ENCODE peak calls at places on chromosomes 2 and 18, in five cellular contexts. One of them, this sample, is unnamed.

GRCh38 chr18:46422552-46423055 is 234.4 kb downstream of the LOXHD1 start:
- DNase-seq in dorsolateral prefrontal cortex: no peak
- DNase-seq in omental fat pad: no peak
- DNase-seq in astrocyte of the spinal cord: no peak
- DNase-seq in endothelial cell of umbilical vein: no peak
- DNase-seq in this sample: peak; percentile 51

GRCh38 chr2:12107849-12108420 is 361.5 kb downstream of the LPIN1 start:
- DNase-seq in dorsolateral prefrontal cortex: no peak
- DNase-seq in omental fat pad: no peak
- DNase-seq in astrocyte of the spinal cord: peak; percentile 33
- DNase-seq in endothelial cell of umbilical vein: no peak
- DNase-seq in this sample: no peak

GRCh38 chr2:73862987-73863386 is 29.8 kb upstream of the ACTG2 start:
- DNase-seq in dorsolateral prefrontal cortex: no peak
- DNase-seq in omental fat pad: no peak
- DNase-seq in astrocyte of the spinal cord: no peak
- DNase-seq in endothelial cell of umbilical vein: no peak
- DNase-seq in this sample: no peak

GRCh38 chr2:38615237-38615636 is 12.5 kb upstream of the HNRNPLL start:
- DNase-seq in dorsolateral prefrontal cortex: no peak
- DNase-seq in omental fat pad: no peak
- DNase-seq in astrocyte of the spinal cord: no peak
- DNase-seq in endothelial cell of umbilical vein: no peak
- DNase-seq in this sample: no peak

GRCh38 chr18:36539674-36540073 is 242.2 kb downstream of the FHOD3 start:
- DNase-seq in dorsolateral prefrontal cortex: no peak
- DNase-seq in omental fat pad: no peak
- DNase-seq in astrocyte of the spinal cord: no peak
- DNase-seq in endothelial cell of umbilical vein: no peak
- DNase-seq in this sample: no peak

GRCh38 chr2:3172265-3172935 is 205.2 kb downstream of the EIPR1 start:
- DNase-seq in dorsolateral prefrontal cortex: no peak
- DNase-seq in omental fat pad: no peak
- DNase-seq in astrocyte of the spinal cord: no peak
- DNase-seq in endothelial cell of umbilical vein: no peak
- DNase-seq in this sample: no peak

GRCh38 chr2:24015562-24016375 is 5.9 kb downstream of the MFSD2B start:
- DNase-seq in dorsolateral prefrontal cortex: no peak
- DNase-seq in omental fat pad: no peak
- DNase-seq in astrocyte of the spinal cord: peak; percentile 64
- DNase-seq in endothelial cell of umbilical vein: peak; percentile 81
- DNase-seq in this sample: no peak

GRCh38 chr2:3751832-3752231 is 48.5 kb downstream of the DCDC2C start:
- DNase-seq in dorsolateral prefrontal cortex: no peak
- DNase-seq in omental fat pad: no peak
- DNase-seq in astrocyte of the spinal cord: no peak
- DNase-seq in endothelial cell of umbilical vein: no peak
- DNase-seq in this sample: no peak

GRCh38 chr2:231280861-231281260 is 82.4 kb downstream of the ARMC9 start:
- DNase-seq in dorsolateral prefrontal cortex: no peak
- DNase-seq in omental fat pad: no peak
- DNase-seq in astrocyte of the spinal cord: no peak
- DNase-seq in endothelial cell of umbilical vein: no peak
- DNase-seq in this sample: no peak

GRCh38 chr2:23720705-23721453 is 206.0 kb downstream of the ATAD2B start:
- DNase-seq in dorsolateral prefrontal cortex: no peak
- DNase-seq in omental fat pad: no peak
- DNase-seq in astrocyte of the spinal cord: no peak
- DNase-seq in endothelial cell of umbilical vein: no peak
- DNase-seq in this sample: no peak

GRCh38 chr18:58098706-58099105 is 54.7 kb downstream of the NEDD4L start:
- DNase-seq in dorsolateral prefrontal cortex: no peak
- DNase-seq in omental fat pad: no peak
- DNase-seq in astrocyte of the spinal cord: no peak
- DNase-seq in endothelial cell of umbilical vein: no peak
- DNase-seq in this sample: no peak

GRCh38 chr2:119940856-119941255 is 72.0 kb upstream of the EPB41L5 start:
- DNase-seq in dorsolateral prefrontal cortex: no peak
- DNase-seq in omental fat pad: no peak
- DNase-seq in astrocyte of the spinal cord: no peak
- DNase-seq in endothelial cell of umbilical vein: no peak
- DNase-seq in this sample: no peak

GRCh38 chr2:1605659-1606400 is 138.5 kb downstream of the PXDN start:
- DNase-seq in dorsolateral prefrontal cortex: no peak
- DNase-seq in omental fat pad: no peak
- DNase-seq in astrocyte of the spinal cord: peak; percentile 48
- DNase-seq in endothelial cell of umbilical vein: peak; percentile 57
- DNase-seq in this sample: no peak

GRCh38 chr2:141021109-141021508 is 1109.7 kb downstream of the LRP1B start:
- DNase-seq in dorsolateral prefrontal cortex: no peak
- DNase-seq in omental fat pad: no peak
- DNase-seq in astrocyte of the spinal cord: peak; percentile 86
- DNase-seq in endothelial cell of umbilical vein: peak; percentile 88
- DNase-seq in this sample: no peak

GRCh38 chr2:140990416-140990815 is 1140.4 kb downstream of the LRP1B start:
- DNase-seq in dorsolateral prefrontal cortex: no peak
- DNase-seq in omental fat pad: no peak
- DNase-seq in astrocyte of the spinal cord: peak; percentile 94
- DNase-seq in endothelial cell of umbilical vein: no peak
- DNase-seq in this sample: no peak

GRCh38 chr2:28366496-28367282 is 26.0 kb upstream of the FOSL2 start:
- DNase-seq in dorsolateral prefrontal cortex: no peak
- DNase-seq in omental fat pad: no peak
- DNase-seq in astrocyte of the spinal cord: no peak
- DNase-seq in endothelial cell of umbilical vein: peak; percentile 53
- DNase-seq in this sample: no peak

GRCh38 chr2:240913810-240914644 is 7.9 kb downstream of the CROCC2 start:
- DNase-seq in dorsolateral prefrontal cortex: no peak
- DNase-seq in omental fat pad: peak; percentile 76
- DNase-seq in astrocyte of the spinal cord: peak; percentile 78
- DNase-seq in endothelial cell of umbilical vein: peak; percentile 78
- DNase-seq in this sample: peak; percentile 81

GRCh38 chr18:23524213-23524707 is 20.9 kb downstream of the RMC1 start:
- DNase-seq in dorsolateral prefrontal cortex: no peak
- DNase-seq in omental fat pad: no peak
- DNase-seq in astrocyte of the spinal cord: no peak
- DNase-seq in endothelial cell of umbilical vein: no peak
- DNase-seq in this sample: no peak

GRCh38 chr2:232573042-232573441 is 22.6 kb downstream of the EIF4E2 start:
- DNase-seq in dorsolateral prefrontal cortex: no peak
- DNase-seq in omental fat pad: no peak
- DNase-seq in astrocyte of the spinal cord: no peak
- DNase-seq in endothelial cell of umbilical vein: no peak
- DNase-seq in this sample: no peak

GRCh38 chr18:8536226-8536625 is 73.0 kb upstream of the RAB12 start:
- DNase-seq in dorsolateral prefrontal cortex: no peak
- DNase-seq in omental fat pad: no peak
- DNase-seq in astrocyte of the spinal cord: no peak
- DNase-seq in endothelial cell of umbilical vein: no peak
- DNase-seq in this sample: no peak

GRCh38 chr2:113754989-113755689 is 1.3 kb downstream of the SLC35F5 start:
- DNase-seq in dorsolateral prefrontal cortex: no peak
- DNase-seq in omental fat pad: no peak
- DNase-seq in astrocyte of the spinal cord: peak; percentile 5
- DNase-seq in endothelial cell of umbilical vein: peak; percentile 34
- DNase-seq in this sample: no peak

GRCh38 chr2:237872178-237872887 is 12.9 kb downstream of the RAMP1 start:
- DNase-seq in dorsolateral prefrontal cortex: no peak
- DNase-seq in omental fat pad: no peak
- DNase-seq in astrocyte of the spinal cord: no peak
- DNase-seq in endothelial cell of umbilical vein: no peak
- DNase-seq in this sample: peak; percentile 59

GRCh38 chr18:22165603-22166069 is 3.8 kb upstream of the GATA6 start:
- DNase-seq in dorsolateral prefrontal cortex: no peak
- DNase-seq in omental fat pad: no peak
- DNase-seq in astrocyte of the spinal cord: no peak
- DNase-seq in endothelial cell of umbilical vein: no peak
- DNase-seq in this sample: no peak
- TF ChIP-seq CTCF in dorsolateral prefrontal cortex: no peak
- TF ChIP-seq CTCF in omental fat pad: no peak
- TF ChIP-seq CTCF in astrocyte of the spinal cord: no peak
- TF ChIP-seq CTCF in endothelial cell of umbilical vein: no peak
- TF ChIP-seq CTCF in this sample: no peak

GRCh38 chr18:53909668-53910067 is 314.8 kb downstream of the MBD2 start:
- DNase-seq in dorsolateral prefrontal cortex: no peak
- DNase-seq in omental fat pad: no peak
- DNase-seq in astrocyte of the spinal cord: peak; percentile 39
- DNase-seq in endothelial cell of umbilical vein: no peak
- DNase-seq in this sample: no peak
- TF ChIP-seq CTCF in dorsolateral prefrontal cortex: peak; percentile 24
- TF ChIP-seq CTCF in omental fat pad: no peak
- TF ChIP-seq CTCF in astrocyte of the spinal cord: peak; percentile 58
- TF ChIP-seq CTCF in endothelial cell of umbilical vein: no peak
- TF ChIP-seq CTCF in this sample: no peak

DNA sequence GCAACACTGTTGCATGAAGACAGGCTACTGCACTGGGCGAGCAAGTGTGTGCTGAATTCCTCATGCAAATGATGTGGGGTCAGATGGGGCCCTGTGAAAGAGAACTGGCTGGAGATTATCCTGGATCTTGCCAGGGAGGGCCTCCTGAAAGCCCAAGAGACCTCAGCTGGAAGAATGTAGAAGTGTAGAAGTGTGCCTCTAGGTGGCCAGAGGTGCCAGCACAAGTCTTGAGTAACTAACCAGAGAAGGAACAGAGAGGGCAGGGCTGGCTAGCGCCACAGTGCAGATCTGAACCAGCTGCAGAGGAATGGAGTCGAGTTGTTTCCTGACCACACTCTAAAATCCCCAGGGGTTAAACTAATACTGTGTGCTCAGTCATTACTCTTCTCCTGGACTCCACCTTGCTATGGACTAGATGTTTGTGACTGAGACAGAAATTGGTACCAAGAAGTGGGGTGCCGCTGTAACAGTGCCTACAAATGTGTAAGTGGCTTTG is 399.3 kb downstream of the LRATD1 start:
- DNase-seq in dorsolateral prefrontal cortex: no peak
- DNase-seq in omental fat pad: no peak
- DNase-seq in astrocyte of the spinal cord: no peak
- DNase-seq in endothelial cell of umbilical vein: no peak
- DNase-seq in this sample: no peak
- TF ChIP-seq CTCF in dorsolateral prefrontal cortex: no peak
- TF ChIP-seq CTCF in omental fat pad: no peak
- TF ChIP-seq CTCF in astrocyte of the spinal cord: no peak
- TF ChIP-seq CTCF in endothelial cell of umbilical vein: no peak
- TF ChIP-seq CTCF in this sample: no peak

DNA sequence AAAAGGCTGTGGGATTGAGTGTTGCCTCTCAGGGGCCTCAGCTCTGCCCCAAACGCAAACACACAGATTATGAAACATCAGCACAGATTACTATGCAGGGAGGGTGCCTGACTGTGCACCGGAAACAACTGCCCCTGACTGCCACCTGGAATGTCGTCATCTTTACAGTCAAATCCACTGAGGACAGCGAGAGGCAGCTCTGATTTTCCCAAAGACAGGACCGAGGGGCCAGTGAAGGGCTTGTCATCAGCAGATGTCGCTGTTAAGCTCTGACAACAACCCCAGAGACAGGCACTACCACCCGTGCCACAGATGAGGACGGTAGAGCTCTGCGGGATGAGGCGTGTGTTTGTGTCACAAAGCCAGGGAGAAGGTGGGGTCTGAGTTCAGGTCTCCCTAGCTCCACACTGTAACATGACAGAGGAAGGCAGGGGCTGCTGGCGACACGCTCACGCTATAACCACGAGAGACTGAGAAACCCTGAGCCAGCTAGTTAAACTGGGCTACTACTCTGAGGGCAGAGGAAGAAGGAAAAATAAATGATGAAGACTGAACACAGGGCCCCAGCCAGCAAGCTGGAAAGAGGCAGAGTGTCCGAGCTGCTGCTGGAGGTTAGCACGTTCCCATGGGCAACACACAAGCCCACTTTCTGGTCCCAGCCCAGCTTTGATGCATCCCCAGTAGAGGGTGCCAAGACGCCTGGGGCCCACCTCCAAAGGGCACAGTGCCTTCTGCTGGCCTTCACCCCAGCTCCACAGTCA is 47.0 kb downstream of the PARD6G start:
- DNase-seq in dorsolateral prefrontal cortex: peak; percentile 66
- DNase-seq in omental fat pad: no peak
- DNase-seq in astrocyte of the spinal cord: no peak
- DNase-seq in endothelial cell of umbilical vein: no peak
- DNase-seq in this sample: no peak
- TF ChIP-seq CTCF in dorsolateral prefrontal cortex: peak; percentile 57
- TF ChIP-seq CTCF in omental fat pad: no peak
- TF ChIP-seq CTCF in astrocyte of the spinal cord: peak; percentile 44
- TF ChIP-seq CTCF in endothelial cell of umbilical vein: no peak
- TF ChIP-seq CTCF in this sample: no peak

DNA sequence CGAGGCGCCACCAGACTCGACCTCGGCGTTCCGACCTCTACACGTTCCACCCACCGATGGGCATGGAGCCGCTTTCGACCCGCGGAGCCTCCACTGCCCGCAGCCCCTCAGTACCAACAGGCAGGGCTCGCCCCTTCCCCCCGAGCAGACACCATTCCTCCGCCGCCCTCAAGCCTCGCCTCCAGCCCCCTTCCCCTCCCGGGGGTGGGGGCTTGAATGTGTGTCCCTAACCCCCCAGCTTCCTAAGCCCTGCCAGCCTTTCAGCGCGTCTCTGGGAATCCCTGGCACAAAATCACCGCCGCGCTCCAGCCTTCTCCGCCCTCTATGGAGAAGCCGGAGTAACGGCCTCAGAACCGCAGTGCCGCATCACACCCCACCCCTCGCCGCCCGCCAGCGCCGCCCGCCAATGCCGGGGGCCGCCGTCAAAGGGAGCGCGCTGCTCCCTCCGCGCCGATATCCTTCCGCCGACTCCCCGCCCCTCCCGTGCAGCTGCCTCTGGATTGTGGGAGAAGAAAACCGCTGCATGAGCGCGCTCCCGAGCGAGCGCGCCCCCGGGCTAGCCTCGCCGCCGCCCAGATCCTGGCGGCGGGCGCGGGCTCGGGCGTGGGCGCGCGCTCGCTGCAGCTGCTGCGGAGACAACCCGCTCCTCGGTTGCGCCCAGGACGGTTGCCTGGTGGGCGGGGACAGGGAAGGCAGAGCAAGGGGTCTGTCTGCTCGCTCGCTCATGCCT is at the start of gene CCDC88A:
- DNase-seq in dorsolateral prefrontal cortex: peak; percentile 89
- DNase-seq in omental fat pad: peak; percentile 81
- DNase-seq in astrocyte of the spinal cord: peak; percentile 99
- DNase-seq in endothelial cell of umbilical vein: peak; percentile 97
- DNase-seq in this sample: peak; percentile 84
- TF ChIP-seq CTCF in dorsolateral prefrontal cortex: peak; percentile 38
- TF ChIP-seq CTCF in omental fat pad: no peak
- TF ChIP-seq CTCF in astrocyte of the spinal cord: peak; percentile 24
- TF ChIP-seq CTCF in endothelial cell of umbilical vein: peak; percentile 43
- TF ChIP-seq CTCF in this sample: peak; percentile 39

DNA sequence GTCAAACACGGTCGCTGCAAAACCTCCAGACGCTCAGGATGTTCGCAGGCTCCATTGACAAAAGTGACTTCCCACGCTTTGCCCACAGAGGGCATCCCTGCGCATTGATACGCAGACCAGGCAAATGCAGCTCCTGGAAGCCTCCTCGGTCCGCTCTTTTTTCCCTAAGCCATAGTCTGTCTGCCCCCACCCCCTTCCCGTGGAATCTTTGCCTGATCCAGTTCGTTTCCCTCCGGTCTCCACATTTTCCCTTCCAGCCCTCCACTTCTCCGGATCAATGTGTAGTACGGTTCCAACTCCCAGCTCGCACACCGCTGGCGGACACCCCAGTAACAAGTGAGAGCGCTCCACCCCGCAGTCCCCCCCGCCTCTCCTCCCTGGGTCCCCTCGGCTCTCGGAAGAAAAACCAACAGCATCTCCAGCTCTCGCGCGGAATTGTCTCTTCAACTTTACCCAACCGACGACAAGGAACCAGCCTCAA is at the start of gene DCC:
- DNase-seq in dorsolateral prefrontal cortex: peak; percentile 70
- DNase-seq in omental fat pad: no peak
- DNase-seq in astrocyte of the spinal cord: peak; percentile 62
- DNase-seq in endothelial cell of umbilical vein: no peak
- DNase-seq in this sample: no peak
- TF ChIP-seq CTCF in dorsolateral prefrontal cortex: peak; percentile 62
- TF ChIP-seq CTCF in omental fat pad: no peak
- TF ChIP-seq CTCF in astrocyte of the spinal cord: peak; percentile 60
- TF ChIP-seq CTCF in endothelial cell of umbilical vein: no peak
- TF ChIP-seq CTCF in this sample: peak; percentile 21

This sample was measured in ascending aorta.